ENCODE peak calls at places on chromosomes 2 and 18, in six cellular contexts. B is keratinocyte, M is HFF-Myc, G is fibroblast of mammary gland, I is RWPE1, R is cardiac fibroblast. X is an unnamed sample.

GRCh38 chr2:55236992-55237543 is 4.6 kb downstream of the RPS27A start:
- DNase-seq in M (no peak), G (no peak), R (no peak), I (no peak), B (no peak), X (no peak)

GRCh38 chr2:170288859-170289258 is 110.9 kb downstream of the MYO3B start:
- DNase-seq in R (no peak), B (no peak), I (no peak), G (no peak), M (no peak), X (no peak)

GRCh38 chr2:177075254-177075653 is 137.3 kb upstream of the HNRNPA3 start:
- DNase-seq in R (no peak), M (no peak), B (no peak), I (no peak), G (peak; percentile 8), X (no peak)

GRCh38 chr2:199659207-199659606 is 191.8 kb downstream of the FTCDNL1 start:
- DNase-seq in R (peak; percentile 19), G (peak; percentile 28), M (no peak), B (no peak), I (peak; percentile 8), X (peak; percentile 71)

GRCh38 chr2:15278296-15278695 is 282.8 kb downstream of the NBAS start:
- DNase-seq in R (no peak), I (no peak), B (no peak), G (no peak), M (no peak), X (no peak)

GRCh38 chr2:32772623-32773221 is 144.9 kb downstream of the TTC27 start:
- DNase-seq in G (peak; percentile 66), I (peak; percentile 43), B (no peak), R (peak; percentile 76), M (peak; percentile 19), X (no peak)

GRCh38 chr2:157757500-157757899 is 118.6 kb downstream of the ACVR1 start:
- DNase-seq in M (no peak), R (no peak), G (no peak), B (no peak), I (no peak), X (no peak)

GRCh38 chr2:181459646-181460045 is 2.5 kb downstream of the ITGA4 start:
- DNase-seq in I (no peak), G (no peak), M (no peak), R (peak; percentile 23), B (no peak), X (no peak)

GRCh38 chr2:170504820-170505145 is 210.4 kb upstream of the SP5 start:
- DNase-seq in I (no peak), M (no peak), G (no peak), B (no peak), R (no peak), X (no peak)

GRCh38 chr2:35787302-35788031 is 568.1 kb upstream of the CRIM1 start:
- DNase-seq in M (no peak), B (no peak), I (no peak), G (no peak), R (no peak), X (no peak)

GRCh38 chr2:237324446-237325236 is 89.3 kb downstream of the COL6A3 start:
- DNase-seq in G (peak; percentile 67), I (no peak), R (peak; percentile 74), B (no peak), M (no peak), X (no peak)

GRCh38 chr2:220228310-220229006 is 601.0 kb downstream of the SLC4A3 start:
- DNase-seq in M (peak; percentile 97), I (peak; percentile 87), B (peak; percentile 45), G (peak; percentile 99), R (peak; percentile 91), X (no peak)

GRCh38 chr2:160290590-160290989 is 90.5 kb upstream of the ITGB6 start:
- DNase-seq in G (no peak), B (no peak), I (no peak), R (no peak), M (no peak), X (no peak)

GRCh38 chr2:229715895-229716507 is 1.6 kb upstream of the DNER start:
- DNase-seq in R (peak; percentile 19), G (peak; percentile 27), M (no peak), I (peak; percentile 47), B (no peak), X (no peak)

GRCh38 chr2:148742373-148742772 is 97.8 kb downstream of the EPC2 start:
- DNase-seq in B (no peak), M (no peak), R (no peak), I (no peak), G (no peak), X (no peak)

GRCh38 chr2:12950957-12951656 is 234.4 kb downstream of the TRIB2 start:
- DNase-seq in R (peak; percentile 71), B (no peak), M (peak; percentile 52), G (peak; percentile 33), I (no peak), X (no peak)

GRCh38 chr18:77114564-77115391 is 17.8 kb downstream of the MBP start:
- DNase-seq in R (peak; percentile 96), I (peak; percentile 90), B (peak; percentile 99), G (peak; percentile 88), M (no peak), X (no peak)

GRCh38 chr2:168087406-168087805 is 160.0 kb downstream of the STK39 start:
- DNase-seq in M (no peak), I (no peak), G (no peak), R (no peak), B (no peak), X (no peak)

GRCh38 chr2:218891275-218892135 is 10.9 kb downstream of the WNT10A start:
- DNase-seq in R (no peak), G (no peak), I (no peak), B (no peak), M (no peak), X (no peak)

GRCh38 chr2:218894168-218895157 is 13.8 kb downstream of the WNT10A start:
- DNase-seq in B (no peak), G (no peak), I (peak; percentile 78), M (no peak), R (no peak), X (no peak)

GRCh38 chr2:218890369-218890768 is 9.7 kb downstream of the WNT10A start:
- DNase-seq in M (no peak), R (no peak), B (no peak), I (no peak), G (no peak), X (no peak)

GRCh38 chr2:218893349-218894167 is 12.9 kb downstream of the WNT10A start:
- DNase-seq in B (no peak), I (no peak), G (no peak), M (no peak), R (no peak), X (no peak)

DNA sequence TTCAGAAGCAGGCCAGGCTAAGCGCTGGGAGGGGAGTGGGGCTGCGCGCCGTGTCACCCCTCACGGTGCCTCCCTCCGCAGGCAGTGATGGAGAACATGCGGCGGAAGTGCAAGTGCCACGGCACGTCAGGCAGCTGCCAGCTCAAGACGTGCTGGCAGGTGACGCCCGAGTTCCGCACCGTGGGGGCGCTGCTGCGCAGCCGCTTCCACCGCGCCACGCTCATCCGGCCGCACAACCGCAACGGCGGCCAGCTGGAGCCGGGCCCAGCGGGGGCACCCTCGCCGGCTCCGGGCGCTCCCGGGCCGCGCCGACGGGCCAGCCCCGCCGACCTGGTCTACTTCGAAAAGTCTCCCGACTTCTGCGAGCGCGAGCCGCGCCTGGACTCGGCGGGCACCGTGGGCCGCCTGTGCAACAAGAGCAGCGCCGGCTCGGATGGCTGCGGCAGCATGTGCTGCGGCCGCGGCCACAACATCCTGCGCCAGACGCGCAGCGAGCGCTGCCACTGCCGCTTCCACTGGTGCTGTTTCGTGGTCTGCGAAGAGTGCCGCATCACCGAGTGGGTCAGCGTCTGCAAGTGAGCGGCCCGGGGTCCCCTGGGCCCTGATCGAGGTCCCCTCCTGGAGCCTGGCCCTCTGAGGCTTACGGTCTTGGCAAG is 12.2 kb downstream of the WNT10A start:
- DNase-seq in M (no peak), G (peak; percentile 45), R (peak; percentile 43), B (no peak), I (peak; percentile 51), X (peak; percentile 79)
- TF ChIP-seq CTCF in M (peak; percentile 38), G (peak; percentile 21), R (peak; percentile 27), B (peak; percentile 64), I (peak; percentile 77), X (peak; percentile 64)

GRCh38 chr2:529425-529824 is 147.8 kb downstream of the TMEM18 start:
- DNase-seq in R (peak; percentile 14), M (no peak), G (peak; percentile 23), B (no peak), I (peak; percentile 42), X (no peak)

GRCh38 chr2:529852-530251 is 147.4 kb downstream of the TMEM18 start:
- DNase-seq in I (no peak), M (no peak), R (no peak), G (no peak), B (no peak), X (no peak)

GRCh38 chr2:538646-539045 is 138.6 kb downstream of the TMEM18 start:
- DNase-seq in R (no peak), I (no peak), B (no peak), M (no peak), G (no peak), X (no peak)

GRCh38 chr2:535222-535621 is 142.0 kb downstream of the TMEM18 start:
- DNase-seq in B (no peak), G (no peak), M (no peak), R (no peak), I (peak; percentile 36), X (no peak)
- TF ChIP-seq CTCF in B (peak; percentile 33), G (peak; percentile 4), M (no peak), R (no peak), I (no peak), X (peak; percentile 68)

GRCh38 chr18:74496508-74497307 is 545 bp downstream of the CNDP2 start:
- DNase-seq in B (no peak), R (peak; percentile 59), M (no peak), G (peak; percentile 43), I (peak; percentile 58), X (no peak)
- TF ChIP-seq CTCF in B (peak; percentile 4), R (peak; percentile 15), M (no peak), G (no peak), I (no peak), X (peak; percentile 60)

GRCh38 chr18:79680100-79680879 is 687 bp downstream of the CTDP1 start:
- DNase-seq in R (peak; percentile 59), G (peak; percentile 62), M (no peak), I (peak; percentile 45), B (no peak), X (no peak)
- TF ChIP-seq CTCF in R (no peak), G (no peak), M (no peak), I (peak; percentile 32), B (no peak), X (peak; percentile 37)

DNA sequence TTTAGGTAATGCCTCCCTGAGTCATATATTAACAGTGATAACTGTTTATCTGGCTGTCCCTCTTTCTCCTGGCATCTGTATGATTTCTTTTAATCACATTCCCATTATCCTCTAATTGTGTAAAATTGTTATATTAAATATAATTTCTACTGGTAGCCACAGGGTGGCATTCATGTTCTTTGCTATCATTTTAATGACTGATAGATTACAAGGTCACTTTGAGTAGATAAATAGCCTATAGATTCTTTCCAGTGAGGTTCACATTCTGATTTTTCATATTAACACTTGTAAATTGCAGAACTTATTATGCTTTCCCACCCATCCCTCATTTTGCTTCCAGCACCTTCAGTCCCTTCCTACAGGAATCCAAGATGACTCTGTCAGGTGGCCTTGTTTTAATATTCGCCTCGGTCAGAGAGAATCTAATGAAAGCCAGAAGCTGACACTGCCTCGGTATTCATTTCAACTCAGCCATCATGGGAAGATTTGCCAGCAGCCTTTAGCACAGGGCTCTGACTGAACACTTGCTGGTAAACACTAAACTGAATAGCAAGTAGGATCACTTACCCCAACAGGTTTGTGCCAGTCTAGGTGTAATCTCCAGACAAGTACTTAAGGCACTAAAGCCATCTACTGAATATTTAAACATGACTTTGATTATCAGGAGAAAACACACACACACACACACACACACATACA is 101.2 kb upstream of the FSHR start:
- DNase-seq in G (peak; percentile 17), I (no peak), M (no peak), B (no peak), R (peak; percentile 37), X (no peak)
- TF ChIP-seq CTCF in G (peak; percentile 26), I (no peak), M (no peak), B (no peak), R (peak; percentile 20), X (peak; percentile 35)